ENCODE peak calls at places on chromosome 16, in four cellular contexts. W, L, V and F are unnamed samples.

GRCh38 chr16:61797296-61797695 is 238.9 kb downstream of the CDH8 start:
- DNase-seq in W (no peak), L (no peak), V (no peak), F (no peak)

GRCh38 chr16:50056226-50056625 is 9.5 kb upstream of the HEATR3 start:
- DNase-seq in W (no peak), L (no peak), V (no peak), F (no peak)

GRCh38 chr16:89393731-89394406 is 96.5 kb downstream of the ANKRD11 start:
- DNase-seq in W (no peak), L (no peak), V (no peak), F (peak)

GRCh38 chr16:533391-534088 is 6.0 kb downstream of the CAPN15 start:
- DNase-seq in W (no peak), L (no peak), V (no peak), F (no peak)

GRCh38 chr16:68752602-68753001 is 15.5 kb downstream of the CDH1 start:
- DNase-seq in W (no peak), L (no peak), V (no peak), F (no peak)

GRCh38 chr16:26569793-26570192 is 496.9 kb upstream of the C16orf82 start:
- DNase-seq in W (no peak), L (no peak), V (no peak), F (no peak)

GRCh38 chr16:47211218-47211617 is 67.5 kb upstream of the NETO2 start:
- DNase-seq in W (no peak), L (no peak), V (no peak), F (no peak)

GRCh38 chr16:88303890-88304819 is 78.6 kb upstream of the ZNF469 start:
- DNase-seq in W (no peak), L (no peak), V (no peak), F (no peak)

GRCh38 chr16:81137012-81137335 is 40.8 kb upstream of the GCSH start:
- DNase-seq in W (no peak), L (no peak), V (no peak), F (peak)

GRCh38 chr16:29891525-29892457 is 7.6 kb downstream of the SEZ6L2 start:
- DNase-seq in W (no peak), L (no peak), V (no peak), F (no peak)

GRCh38 chr16:27314161-27314723 is 468 bp downstream of the IL4R start:
- DNase-seq in W (no peak), L (no peak), V (peak), F (no peak)

GRCh38 chr16:968620-969019 is 2.2 kb downstream of the LMF1 start:
- DNase-seq in W (no peak), L (no peak), V (no peak), F (no peak)

GRCh38 chr16:19874816-19875546 is 9.7 kb downstream of the GPRC5B start:
- DNase-seq in W (no peak), L (no peak), V (no peak), F (no peak)

GRCh38 chr16:85425061-85425662 is 188.0 kb upstream of the GSE1 start:
- DNase-seq in W (no peak), L (no peak), V (peak), F (no peak)

GRCh38 chr16:66028505-66029216 is 337.8 kb upstream of the CDH5 start:
- DNase-seq in W (no peak), L (no peak), V (peak), F (no peak)

GRCh38 chr16:46884513-46885293 is 541 bp downstream of the GPT2 start:
- DNase-seq in W (no peak), L (no peak), V (no peak), F (no peak)

GRCh38 chr16:85530370-85530739 is 82.8 kb upstream of the GSE1 start:
- DNase-seq in W (no peak), L (no peak), V (no peak), F (no peak)

GRCh38 chr16:9160551-9160911 is 69.1 kb downstream of the HAPSTR1 start:
- DNase-seq in W (no peak), L (no peak), V (no peak), F (no peak)

GRCh38 chr16:22189473-22190168 is 16.5 kb upstream of the EEF2K start:
- DNase-seq in W (peak), L (no peak), V (peak), F (peak)

GRCh38 chr16:60166111-60166510 is 1432.0 kb upstream of the GOT2 start:
- DNase-seq in W (no peak), L (no peak), V (no peak), F (no peak)

GRCh38 chr16:87970206-87970605 is 19.0 kb downstream of the BANP start:
- DNase-seq in W (no peak), L (no peak), V (no peak), F (no peak)

GRCh38 chr16:81639348-81639747 is 139.7 kb upstream of the PLCG2 start:
- DNase-seq in W (no peak), L (no peak), V (no peak), F (no peak)

GRCh38 chr16:65121870-65122723 is at the start of gene CDH11:
- DNase-seq in W (peak), L (no peak), V (peak), F (no peak)

GRCh38 chr16:29678691-29679267 is at the start of gene QPRT:
- DNase-seq in W (no peak), L (no peak), V (no peak), F (no peak)

GRCh38 chr16:67263201-67263600 is 14.4 kb downstream of the SLC9A5 start:
- DNase-seq in W (no peak), L (no peak), V (no peak), F (no peak)

GRCh38 chr16:66364959-66365306 is 1.6 kb upstream of the CDH5 start:
- DNase-seq in W (no peak), L (no peak), V (no peak), F (no peak)

GRCh38 chr16:31467151-31467550 is 4.8 kb upstream of the TGFB1I1 start:
- DNase-seq in W (no peak), L (no peak), V (no peak), F (no peak)

GRCh38 chr16:4293822-4294457 is 21.1 kb upstream of the TFAP4 start:
- DNase-seq in W (peak), L (no peak), V (no peak), F (no peak)

GRCh38 chr16:10519929-10520868 is 60.2 kb downstream of the EMP2 start:
- DNase-seq in W (peak), L (no peak), V (no peak), F (peak)

GRCh38 chr16:81321537-81321936 is 6.8 kb downstream of the GAN start:
- DNase-seq in W (no peak), L (no peak), V (no peak), F (no peak)

GRCh38 chr16:16021988-16022682 is 72.7 kb downstream of the ABCC1 start:
- DNase-seq in W (peak), L (no peak), V (peak), F (peak)

GRCh38 chr16:54493076-54493475 is 206.5 kb upstream of the IRX3 start:
- DNase-seq in W (no peak), L (no peak), V (no peak), F (no peak)

GRCh38 chr16:88634141-88634993 is 4.0 kb upstream of the IL17C start:
- DNase-seq in W (no peak), L (no peak), V (peak), F (no peak)

GRCh38 chr16:67110136-67110847 is 551 bp downstream of the PHAF1 start:
- DNase-seq in W (no peak), L (no peak), V (no peak), F (no peak)

GRCh38 chr16:17511340-17511739 is 40.6 kb upstream of the XYLT1 start:
- DNase-seq in W (no peak), L (no peak), V (no peak), F (no peak)

GRCh38 chr16:4924593-4925378 is 12.2 kb downstream of the PPL start:
- DNase-seq in W (peak), L (no peak), V (no peak), F (no peak)

GRCh38 chr16:15942901-15943690 is 6.3 kb upstream of the ABCC1 start:
- DNase-seq in W (no peak), L (no peak), V (no peak), F (peak)

GRCh38 chr16:5510819-5511370 is 413.3 kb upstream of the EEF2KMT start:
- DNase-seq in W (peak), L (no peak), V (no peak), F (no peak)